ENCODE peak calls at places on chromosomes 11 and 22, in seven cellular contexts. Y is HCT116, L is HepG2, S is SK-N-SH, D is GM12878, Z is K562, G is H1. R is an unnamed sample.

GRCh38 chr11:12862761-12863469 is 146.2 kb upstream of the RASSF10 start:
- DNase-seq in D (no peak), G (peak), S (peak), Y (no peak), L (no peak), Z (peak), R (no peak)

GRCh38 chr22:47260551-47260950 is 498.1 kb downstream of the TBC1D22A start:
- DNase-seq in S (no peak), D (no peak), Y (no peak), Z (no peak), L (no peak), G (no peak), R (no peak)

GRCh38 chr11:6962141-6962540 is 35.9 kb downstream of the ZNF215 start:
- DNase-seq in Z (peak), G (no peak), S (no peak), D (no peak), Y (no peak), L (no peak), R (no peak)

GRCh38 chr11:105609832-105610781 is at the start of gene GRIA4:
- DNase-seq in S (peak), G (peak), L (no peak), D (no peak), Y (no peak), Z (no peak), R (no peak)

GRCh38 chr22:38316340-38317236 is 645 bp downstream of the CSNK1E start:
- DNase-seq in Z (peak), S (peak), G (peak), L (no peak), Y (no peak), D (no peak), R (peak)

GRCh38 chr11:78646564-78647185 is 72.0 kb upstream of the NARS2 start:
- DNase-seq in Y (peak), S (peak), D (no peak), G (peak), L (peak), Z (peak), R (peak)

GRCh38 chr11:60831143-60831500 is 10.8 kb upstream of the CCDC86 start:
- DNase-seq in D (peak), L (peak), G (peak), S (peak), Y (peak), Z (peak), R (peak)

GRCh38 chr11:96905084-96905641 is 515.4 kb downstream of the JRKL start:
- DNase-seq in Z (no peak), L (no peak), D (no peak), G (no peak), S (no peak), Y (no peak), R (no peak)

GRCh38 chr11:1226981-1227550 is 4.2 kb downstream of the MUC5B start:
- DNase-seq in D (no peak), L (no peak), S (peak), Y (no peak), Z (peak), G (peak), R (no peak)

GRCh38 chr11:62925745-62926668 is 4.8 kb upstream of the CHRM1 start:
- DNase-seq in L (no peak), S (no peak), Y (no peak), Z (no peak), G (peak), D (no peak), R (no peak)

GRCh38 chr11:105449100-105449734 is 160.7 kb upstream of the GRIA4 start:
- DNase-seq in Z (no peak), S (no peak), Y (no peak), D (no peak), L (no peak), G (no peak), R (no peak)

GRCh38 chr22:37781434-37782059 is 26.2 kb upstream of the GCAT start:
- DNase-seq in D (no peak), L (peak), G (no peak), S (no peak), Z (no peak), Y (no peak), R (peak)

GRCh38 chr22:41564563-41564962 is 3.8 kb downstream of the CSDC2 start:
- DNase-seq in L (no peak), Z (no peak), D (no peak), G (no peak), S (no peak), Y (no peak), R (no peak)

GRCh38 chr11:82994615-82995014 is 77.1 kb downstream of the RAB30 start:
- DNase-seq in S (no peak), D (no peak), L (no peak), Z (no peak), Y (no peak), G (no peak), R (no peak)

GRCh38 chr11:63858628-63859550 is 20.0 kb downstream of the MARK2 start:
- DNase-seq in Y (no peak), S (no peak), Z (no peak), L (peak), G (no peak), D (no peak), R (no peak)

GRCh38 chr11:17541330-17541885 is 2.8 kb downstream of the USH1C start:
- DNase-seq in D (no peak), G (no peak), Y (no peak), S (no peak), L (no peak), Z (no peak), R (peak)

GRCh38 chr11:28524098-28524497 is 415.9 kb downstream of the METTL15 start:
- DNase-seq in Z (no peak), G (no peak), D (no peak), L (no peak), Y (no peak), S (no peak), R (no peak)

GRCh38 chr11:130449996-130450419 is 1.6 kb downstream of the ADAMTS15 start:
- DNase-seq in D (no peak), G (peak), Y (no peak), L (no peak), S (peak), Z (peak), R (peak)

GRCh38 chr11:41947392-41947791 is 487.9 kb upstream of the LRRC4C start:
- DNase-seq in S (no peak), Z (no peak), G (no peak), Y (no peak), D (no peak), L (no peak), R (no peak)

GRCh38 chr11:57097149-57097548 is 84.6 kb upstream of the LRRC55 start:
- DNase-seq in Z (peak), G (no peak), Y (no peak), S (no peak), L (no peak), D (no peak), R (no peak)

GRCh38 chr11:43649921-43650320 is 30.6 kb upstream of the HSD17B12 start:
- DNase-seq in L (no peak), Z (no peak), Y (no peak), G (no peak), D (no peak), S (no peak), R (no peak)

GRCh38 chr11:82854242-82854641 is 46.0 kb downstream of the PRCP start:
- DNase-seq in G (no peak), D (no peak), L (no peak), Z (no peak), S (no peak), Y (no peak), R (no peak)

GRCh38 chr11:114049050-114049449 is 10.5 kb upstream of the ZBTB16 start:
- DNase-seq in Y (no peak), D (no peak), L (no peak), S (no peak), Z (no peak), G (no peak), R (no peak)

GRCh38 chr11:110478410-110478809 is 48.7 kb downstream of the FDX1 start:
- DNase-seq in Y (no peak), G (peak), S (no peak), D (no peak), Z (peak), L (no peak), R (peak)

GRCh38 chr11:35304393-35304790 is 115.0 kb downstream of the SLC1A2 start:
- DNase-seq in G (no peak), Y (no peak), L (peak), Z (no peak), D (no peak), S (no peak), R (peak)

GRCh38 chr11:102138677-102139076 is 28.4 kb downstream of the YAP1 start:
- DNase-seq in L (no peak), Y (no peak), D (no peak), S (no peak), Z (no peak), G (no peak), R (no peak)

GRCh38 chr11:617248-617911 is 1.6 kb upstream of the IRF7 start:
- DNase-seq in S (no peak), G (peak), Y (no peak), D (no peak), L (no peak), Z (no peak), R (no peak)

GRCh38 chr11:1896895-1897294 is 5.2 kb upstream of the PRR33 start:
- DNase-seq in L (no peak), Z (no peak), Y (no peak), D (no peak), S (no peak), G (no peak), R (no peak)

GRCh38 chr11:122085264-122085663 is 30.8 kb downstream of the BLID start:
- DNase-seq in Z (no peak), Y (no peak), L (no peak), D (no peak), S (no peak), G (no peak), R (no peak)

GRCh38 chr11:35344990-35345655 is 74.2 kb downstream of the SLC1A2 start:
- DNase-seq in Z (no peak), D (no peak), L (no peak), Y (no peak), G (no peak), S (no peak), R (no peak)

GRCh38 chr11:86245369-86246292 is 1.1 kb downstream of the EED start:
- DNase-seq in Z (peak), S (peak), L (peak), G (no peak), Y (no peak), D (no peak), R (no peak)

GRCh38 chr11:131514062-131514461 is 143.6 kb downstream of the NTM start:
- DNase-seq in Y (no peak), G (no peak), L (no peak), S (no peak), D (no peak), Z (no peak), R (no peak)

GRCh38 chr22:29267462-29267857 is 321 bp downstream of the RHBDD3 start:
- DNase-seq in Y (no peak), S (no peak), D (no peak), Z (no peak), L (no peak), G (no peak), R (no peak)

GRCh38 chr11:128451651-128452470 is 135.5 kb downstream of the ETS1 start:
- DNase-seq in Z (no peak), L (peak), G (no peak), Y (no peak), D (no peak), S (no peak), R (no peak)

GRCh38 chr11:117914398-117914761 is 14.8 kb downstream of the TMPRSS13 start:
- DNase-seq in Z (no peak), L (no peak), G (no peak), S (no peak), D (no peak), Y (no peak), R (no peak)

GRCh38 chr11:73760066-73760679 is 701 bp downstream of the RAB6A start:
- DNase-seq in Z (peak), D (no peak), L (no peak), S (peak), G (peak), Y (no peak), R (peak)
- TF ChIP-seq JUND in Z (no peak), D (no peak), L (no peak), S (no peak), G (no peak), Y (no peak), R (no peak)

GRCh38 chr11:101127348-101127698 is 2.3 kb downstream of the PGR start:
- DNase-seq in G (peak), S (no peak), L (no peak), D (no peak), Y (no peak), Z (peak), R (peak)
- TF ChIP-seq JUND in G (no peak), S (no peak), L (no peak), D (no peak), Y (no peak), Z (no peak), R (no peak)

DNA sequence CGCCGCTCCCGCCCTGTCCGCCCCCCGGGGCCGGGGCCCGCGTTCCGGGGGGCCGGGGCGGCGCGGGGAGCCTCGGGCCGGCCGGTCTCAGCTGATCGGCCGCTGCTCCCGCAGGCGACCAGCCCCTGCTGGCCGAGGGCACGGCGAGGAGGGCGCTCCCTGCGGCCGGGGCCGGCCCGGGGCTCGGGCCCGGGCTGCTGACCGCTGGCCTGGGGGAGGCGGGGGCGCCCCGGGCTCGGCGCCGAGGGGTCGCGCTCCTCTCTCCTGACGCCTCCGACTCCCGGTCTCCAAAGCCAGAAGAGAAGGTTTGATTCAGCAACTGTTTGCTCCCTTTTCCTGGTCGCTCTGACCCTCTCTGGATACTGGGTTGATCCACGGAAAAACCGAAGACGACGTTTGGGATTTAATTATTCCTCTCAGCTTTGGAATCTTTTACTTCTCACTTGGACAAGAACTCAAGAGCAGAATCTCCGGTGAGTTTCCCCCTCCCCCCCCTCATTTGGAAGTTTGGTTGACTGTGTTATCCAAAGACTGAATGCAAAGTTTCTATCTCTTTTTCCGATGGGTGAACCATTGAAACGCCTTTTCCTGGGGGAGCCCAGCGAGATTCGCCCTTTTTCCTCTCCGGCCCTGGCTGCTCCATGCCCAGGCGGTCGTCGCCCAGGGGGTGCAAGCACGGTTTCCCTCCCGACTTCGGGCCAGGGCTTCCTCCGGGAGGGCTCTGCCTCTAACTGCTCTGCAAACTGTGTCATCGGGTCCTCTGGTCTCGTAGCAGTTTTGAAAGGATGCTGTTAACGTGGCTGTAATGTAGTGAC is 721 bp downstream of the KDM2A start:
- DNase-seq in D (no peak), S (peak), L (no peak), Y (no peak), G (peak), Z (peak), R (peak)
- TF ChIP-seq JUND in D (no peak), S (no peak), L (no peak), Y (no peak), G (no peak), Z (no peak), R (no peak)

GRCh38 chr11:70220920-70221319 is 17.8 kb downstream of the FADD start:
- DNase-seq in S (no peak), G (no peak), L (no peak), D (no peak), Z (no peak), Y (no peak), R (no peak)
- TF ChIP-seq JUND in S (no peak), G (peak), L (no peak), D (no peak), Z (no peak), Y (no peak), R (no peak)

DNA sequence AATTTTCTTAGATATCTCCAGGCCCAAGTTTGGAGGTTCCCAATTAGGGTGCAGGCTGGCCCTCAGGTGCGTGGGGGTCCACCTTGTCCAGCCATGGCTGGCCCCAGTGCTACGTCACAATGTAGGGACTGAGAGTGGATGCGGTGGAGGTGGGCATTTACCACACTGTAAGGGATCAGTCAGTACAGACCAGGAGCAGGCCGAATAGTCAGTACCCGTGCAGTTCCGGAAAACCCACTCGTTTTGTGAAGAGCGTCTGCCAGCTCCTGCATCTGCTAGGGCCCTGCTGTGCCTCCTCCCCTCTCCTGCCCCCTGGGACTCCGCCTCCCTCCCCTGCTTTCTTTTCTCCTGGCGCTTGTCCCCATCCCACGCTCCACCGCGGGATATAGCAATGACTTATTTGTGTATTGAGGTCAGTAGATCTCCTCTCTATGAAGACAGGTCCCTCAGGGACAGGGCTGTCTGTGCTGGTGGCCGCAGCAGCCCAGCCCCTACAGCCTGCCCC is 50.4 kb upstream of the SEPTIN5 start:
- DNase-seq in Z (peak), L (no peak), Y (no peak), S (peak), G (peak), D (no peak), R (no peak)
- TF ChIP-seq JUND in Z (no peak), L (no peak), Y (no peak), S (no peak), G (no peak), D (no peak), R (no peak)

GRCh38 chr11:19344661-19345518 is 104.1 kb upstream of the E2F8 start:
- DNase-seq in Y (no peak), L (no peak), G (peak), Z (no peak), D (no peak), S (peak), R (peak)
- TF ChIP-seq JUND in Y (no peak), L (no peak), G (no peak), Z (no peak), D (no peak), S (no peak), R (no peak)

DNA sequence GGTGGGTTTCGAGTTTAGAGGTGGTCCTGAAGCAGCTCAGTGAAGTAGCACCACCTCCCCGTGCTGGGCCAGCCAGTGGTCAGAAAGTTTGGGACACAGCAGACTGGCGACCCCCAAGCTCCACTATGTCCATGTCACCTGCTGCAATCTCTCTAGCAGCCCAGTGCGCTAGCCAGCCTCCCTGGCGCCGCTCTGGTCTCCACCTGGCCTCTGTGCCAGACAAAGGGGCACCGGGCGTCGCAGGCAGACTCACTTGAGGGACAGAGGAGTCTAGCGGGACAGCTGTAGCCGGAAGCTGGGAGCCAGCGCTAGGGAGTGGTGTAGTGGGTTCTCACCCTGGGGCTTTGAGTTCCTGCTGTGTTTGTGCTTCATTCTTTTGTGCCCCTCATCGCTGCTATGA is 25.5 kb downstream of the MYBPC3 start:
- DNase-seq in Y (no peak), G (no peak), S (peak), D (no peak), Z (no peak), L (no peak), R (no peak)
- TF ChIP-seq JUND in Y (no peak), G (no peak), S (no peak), D (no peak), Z (no peak), L (no peak), R (no peak)

DNA sequence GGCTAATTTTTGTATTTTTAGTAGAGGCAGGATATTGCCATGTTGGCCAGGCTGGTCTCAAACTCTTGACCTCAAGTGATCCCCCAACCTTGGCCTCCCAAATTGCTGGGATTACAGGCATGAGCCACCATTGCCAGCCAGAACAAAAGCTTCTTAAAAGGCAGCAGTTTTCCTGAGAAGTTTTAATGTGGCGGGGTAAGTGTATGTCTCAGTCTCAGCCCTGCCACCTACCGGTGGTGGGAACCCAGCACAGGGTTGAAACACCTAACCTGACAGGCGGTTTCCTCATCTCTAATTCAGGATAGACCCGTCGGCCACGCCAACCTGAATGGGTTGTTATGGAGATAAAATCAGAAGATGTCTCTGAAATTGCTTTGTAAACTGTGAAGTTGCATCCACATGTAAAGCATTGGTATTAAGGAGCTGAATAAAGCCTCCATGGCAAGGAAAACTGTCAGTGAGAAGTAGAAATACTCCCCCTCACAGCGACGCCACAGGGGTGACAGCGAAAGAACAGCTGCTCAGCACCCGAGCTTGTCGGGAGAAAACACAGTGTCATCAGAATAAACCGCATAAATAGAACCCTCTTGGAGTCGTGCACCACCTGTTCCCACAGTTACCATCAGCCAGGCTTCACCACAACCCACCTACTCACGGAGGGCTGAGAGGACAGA is 165.9 kb upstream of the NCAM1 start:
- DNase-seq in Z (peak), G (peak), L (peak), Y (peak), D (no peak), S (peak), R (peak)
- TF ChIP-seq JUND in Z (no peak), G (no peak), L (no peak), Y (no peak), D (no peak), S (no peak), R (no peak)

GRCh38 chr11:74680703-74681531 is 50.3 kb downstream of the CHRDL2 start:
- DNase-seq in D (no peak), Z (no peak), L (no peak), G (peak), S (no peak), Y (no peak), R (no peak)
- TF ChIP-seq JUND in D (no peak), Z (no peak), L (no peak), G (no peak), S (no peak), Y (no peak), R (no peak)

R was measured in T47D.